ENCODE peak calls at places on chromosomes 1 and 21, in five cellular contexts. Y is T-helper 2 cell, O is T-helper 9 cell, D is T-cell, E is HS-5. B is an unnamed sample.

GRCh38 chr1:75937034-75937433 is 4.8 kb upstream of the ASB17 start:
- DNase-seq in E (peak), D (no peak), O (no peak), Y (no peak), B (no peak)

GRCh38 chr1:53517821-53518352 is 58.7 kb downstream of the DMRTB1 start:
- DNase-seq in D (no peak), Y (no peak), E (no peak), O (no peak), B (no peak)

GRCh38 chr1:159867322-159868064 is 5.0 kb upstream of the VSIG8 start:
- DNase-seq in E (no peak), O (no peak), Y (no peak), D (no peak), B (no peak)

GRCh38 chr21:17461014-17461413 is 51.8 kb upstream of the CXADR start:
- DNase-seq in O (no peak), Y (no peak), E (no peak), D (no peak), B (no peak)

GRCh38 chr1:19616489-19616888 is 27.6 kb upstream of the NBL1 start:
- DNase-seq in O (no peak), E (no peak), Y (no peak), D (no peak), B (no peak)

GRCh38 chr1:162175393-162175792 is 105.9 kb downstream of the NOS1AP start:
- DNase-seq in Y (no peak), D (no peak), E (no peak), O (no peak), B (no peak)

GRCh38 chr21:33279330-33279820 is 13.2 kb downstream of the IL10RB start:
- DNase-seq in O (no peak), D (no peak), E (no peak), Y (no peak), B (no peak)

GRCh38 chr21:41294548-41295231 is 21.9 kb upstream of the FAM3B start:
- DNase-seq in E (no peak), D (no peak), O (no peak), Y (no peak), B (no peak)

GRCh38 chr1:163535807-163536206 is 214.1 kb downstream of the NUF2 start:
- DNase-seq in E (no peak), Y (no peak), O (no peak), D (no peak), B (no peak)

GRCh38 chr1:48568501-48568900 is 96.5 kb upstream of the SPATA6 start:
- DNase-seq in E (no peak), O (no peak), D (no peak), Y (no peak), B (no peak)

GRCh38 chr1:228768345-228768717 is 33.1 kb downstream of the RHOU start:
- DNase-seq in E (no peak), Y (no peak), D (no peak), O (no peak), B (no peak)

GRCh38 chr1:68140536-68140935 is 90.1 kb upstream of the DIRAS3 start:
- DNase-seq in O (no peak), E (no peak), Y (no peak), D (no peak), B (no peak)

GRCh38 chr1:167077868-167078210 is 12.3 kb downstream of the GPA33 start:
- DNase-seq in E (no peak), D (no peak), O (no peak), Y (no peak), B (no peak)

GRCh38 chr1:155971910-155972809 is 6.2 kb downstream of the ARHGEF2 start:
- DNase-seq in O (no peak), E (no peak), Y (no peak), D (no peak), B (no peak)

GRCh38 chr1:48493970-48494769 is 22.2 kb upstream of the SPATA6 start:
- DNase-seq in Y (no peak), D (no peak), O (no peak), E (peak), B (no peak)

GRCh38 chr1:77133731-77134358 is 85.4 kb downstream of the PIGK start:
- DNase-seq in Y (no peak), D (no peak), O (no peak), E (no peak), B (no peak)

GRCh38 chr21:27423906-27424595 is 457.2 kb upstream of the ADAMTS5 start:
- DNase-seq in O (no peak), Y (no peak), D (no peak), E (peak), B (no peak)

GRCh38 chr1:8754993-8755392 is 62.4 kb downstream of the RERE start:
- DNase-seq in D (no peak), O (no peak), E (no peak), Y (no peak), B (no peak)

GRCh38 chr1:216306830-216307229 is 116.4 kb downstream of the USH2A start:
- DNase-seq in Y (no peak), E (no peak), D (no peak), O (no peak), B (no peak)

GRCh38 chr1:18731148-18731547 is 100.5 kb downstream of the PAX7 start:
- DNase-seq in Y (no peak), D (no peak), E (no peak), O (no peak), B (no peak)

GRCh38 chr1:26145041-26145959 is 13.6 kb upstream of the FAM110D start:
- DNase-seq in O (peak), E (peak), D (peak), Y (peak), B (peak)

GRCh38 chr1:58392083-58392482 is 154.4 kb downstream of the OMA1 start:
- DNase-seq in O (no peak), E (no peak), D (no peak), Y (no peak), B (peak)

B was measured in CD8-positive, alpha-beta memory T cell.